ENCODE peak calls at places on chromosomes 12 and 14, in eight cellular contexts. G is NT2/D1; W is astrocyte; E is right atrium auricular region; S is small intestine; H is pancreas; Q is fibroblast of villous mesenchyme; C is CD8-positive, alpha-beta memory T cell. A is an unnamed sample.

GRCh38 chr14:49549881-49550280 is 36.3 kb downstream of the RPS29 start:
- DNase-seq in G (peak), S (no peak), C (no peak), H (no peak), E (no peak), Q (no peak), W (peak), A (no peak)

GRCh38 chr12:81450920-81451739 is 308.0 kb downstream of the PPFIA2 start:
- DNase-seq in C (no peak), W (peak), E (no peak), S (peak), H (peak), G (peak), Q (peak), A (peak)

GRCh38 chr12:30725739-30726138 is 29.0 kb downstream of the CAPRIN2 start:
- DNase-seq in Q (peak), G (no peak), W (peak), C (no peak), H (no peak), E (no peak), S (no peak), A (no peak)

GRCh38 chr14:52363969-52364368 is 49.9 kb downstream of the PTGER2 start:
- DNase-seq in G (no peak), W (no peak), S (no peak), Q (peak), E (no peak), C (no peak), H (no peak), A (no peak)

GRCh38 chr12:72570601-72571000 is 298.4 kb downstream of the TRHDE start:
- DNase-seq in W (no peak), E (no peak), Q (no peak), H (no peak), S (no peak), C (no peak), G (peak), A (no peak)

GRCh38 chr12:105992849-105993740 is 145.7 kb downstream of the NUAK1 start:
- DNase-seq in Q (peak), G (no peak), W (peak), C (no peak), E (no peak), S (no peak), H (no peak), A (no peak)

GRCh38 chr12:31947971-31948370 is 11.2 kb upstream of the RESF1 start:
- DNase-seq in C (no peak), H (no peak), E (no peak), Q (no peak), W (no peak), G (no peak), S (no peak), A (no peak)

GRCh38 chr14:85811340-85811739 is 281.4 kb downstream of the FLRT2 start:
- DNase-seq in G (no peak), E (no peak), S (no peak), W (no peak), H (no peak), C (no peak), Q (no peak), A (no peak)

GRCh38 chr12:97754306-97754705 is 291.7 kb downstream of the RMST start:
- DNase-seq in W (no peak), G (no peak), Q (no peak), S (no peak), E (no peak), H (no peak), C (no peak), A (no peak)

DNA sequence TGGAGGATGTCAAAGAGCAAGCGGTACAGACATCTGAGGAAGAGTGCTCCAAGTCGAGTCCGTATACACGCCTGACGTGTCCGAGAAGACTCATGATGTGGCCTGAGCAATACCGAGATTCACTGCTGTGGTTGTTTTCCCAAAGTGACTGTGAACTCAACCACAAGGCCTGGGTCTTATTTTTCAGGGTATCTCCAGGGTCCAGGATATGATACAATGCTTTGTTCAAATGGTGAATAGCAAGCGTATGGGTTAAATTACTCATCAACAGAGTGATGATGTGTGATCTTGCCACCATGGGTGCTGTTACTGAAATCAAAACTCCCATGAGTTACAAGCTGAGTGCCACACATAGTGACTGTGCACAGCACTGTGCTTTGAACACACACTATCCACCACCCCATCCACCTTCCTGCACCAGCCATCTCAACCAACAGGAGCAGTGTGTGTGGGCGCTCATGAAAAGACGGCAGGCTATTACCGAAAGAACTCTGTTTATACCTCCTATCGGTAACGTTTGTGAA is 109.6 kb downstream of the BCAT1 start:
- DNase-seq in S (no peak), Q (peak), C (no peak), W (peak), H (no peak), E (no peak), G (no peak), A (peak)
- H3K4me3 ChIP-seq in S (no peak), Q (no peak), C (peak), W (no peak), H (no peak), E (no peak), G (no peak), A (no peak)

GRCh38 chr12:627863-628805 is 35.1 kb downstream of the NINJ2 start:
- DNase-seq in Q (no peak), G (no peak), C (no peak), E (no peak), S (no peak), H (no peak), W (no peak), A (no peak)

GRCh38 chr12:630656-631632 is 32.3 kb downstream of the NINJ2 start:
- DNase-seq in E (no peak), C (peak), S (no peak), G (peak), H (no peak), Q (no peak), W (no peak), A (no peak)

GRCh38 chr12:633731-634130 is 29.5 kb downstream of the NINJ2 start:
- DNase-seq in H (no peak), S (no peak), W (peak), Q (no peak), C (no peak), G (no peak), E (no peak), A (no peak)

GRCh38 chr12:636632-637031 is 26.6 kb downstream of the NINJ2 start:
- DNase-seq in E (no peak), C (no peak), G (no peak), Q (no peak), H (no peak), S (no peak), W (no peak), A (no peak)

DNA sequence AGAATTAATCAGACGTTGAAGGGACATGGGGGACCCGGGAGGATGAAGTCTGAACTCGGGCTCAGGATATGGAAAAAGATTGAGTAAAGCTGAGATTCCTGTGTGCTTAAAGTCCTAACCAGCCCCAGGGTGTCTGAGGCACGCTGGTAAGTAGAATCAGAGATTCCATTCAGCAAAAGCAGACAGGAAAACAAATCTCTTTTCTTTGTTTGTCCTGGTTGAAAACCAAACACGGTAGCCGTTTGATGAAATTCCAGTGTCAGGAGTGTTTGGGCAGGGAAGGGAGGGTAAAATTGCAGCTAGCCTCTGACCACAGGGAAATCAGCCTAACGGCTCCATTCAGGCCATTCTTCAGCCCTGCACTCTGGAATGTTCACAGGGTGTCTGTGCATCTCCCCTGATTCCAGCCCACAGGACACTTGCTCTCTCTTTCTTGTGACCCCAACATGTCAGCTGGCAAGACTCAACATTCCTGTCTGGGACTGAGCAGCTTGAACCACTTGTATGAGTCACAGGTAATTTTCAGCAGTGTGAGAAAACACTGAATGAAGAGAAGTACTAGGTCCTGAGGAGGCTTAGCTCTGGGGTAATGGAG is 31.0 kb downstream of the NINJ2 start:
- DNase-seq in C (no peak), E (no peak), W (peak), S (no peak), G (peak), Q (peak), H (no peak), A (no peak)
- H3K4me3 ChIP-seq in C (no peak), E (no peak), W (no peak), S (no peak), G (peak), Q (no peak), H (no peak), A (peak)

GRCh38 chr12:2503036-2503435 is 291.7 kb upstream of the FKBP4 start:
- DNase-seq in H (no peak), Q (no peak), E (no peak), W (no peak), C (no peak), S (no peak), G (no peak), A (no peak)
- H3K4me3 ChIP-seq in H (no peak), Q (no peak), E (no peak), W (no peak), C (no peak), S (no peak), G (no peak), A (no peak)

GRCh38 chr14:71583246-71583645 is 349.0 kb upstream of the RGS6 start:
- DNase-seq in W (no peak), S (no peak), Q (peak), E (no peak), G (no peak), H (no peak), C (no peak), A (no peak)

GRCh38 chr14:71588576-71589215 is 343.5 kb upstream of the RGS6 start:
- DNase-seq in C (no peak), G (no peak), Q (no peak), H (no peak), W (no peak), S (no peak), E (no peak), A (no peak)

GRCh38 chr14:71583705-71584104 is 348.5 kb upstream of the RGS6 start:
- DNase-seq in S (no peak), G (no peak), W (no peak), H (no peak), Q (no peak), E (no peak), C (no peak), A (no peak)

GRCh38 chr14:71588028-71588427 is 344.2 kb upstream of the RGS6 start:
- DNase-seq in S (no peak), E (no peak), G (no peak), Q (no peak), H (no peak), C (no peak), W (peak), A (no peak)

DNA sequence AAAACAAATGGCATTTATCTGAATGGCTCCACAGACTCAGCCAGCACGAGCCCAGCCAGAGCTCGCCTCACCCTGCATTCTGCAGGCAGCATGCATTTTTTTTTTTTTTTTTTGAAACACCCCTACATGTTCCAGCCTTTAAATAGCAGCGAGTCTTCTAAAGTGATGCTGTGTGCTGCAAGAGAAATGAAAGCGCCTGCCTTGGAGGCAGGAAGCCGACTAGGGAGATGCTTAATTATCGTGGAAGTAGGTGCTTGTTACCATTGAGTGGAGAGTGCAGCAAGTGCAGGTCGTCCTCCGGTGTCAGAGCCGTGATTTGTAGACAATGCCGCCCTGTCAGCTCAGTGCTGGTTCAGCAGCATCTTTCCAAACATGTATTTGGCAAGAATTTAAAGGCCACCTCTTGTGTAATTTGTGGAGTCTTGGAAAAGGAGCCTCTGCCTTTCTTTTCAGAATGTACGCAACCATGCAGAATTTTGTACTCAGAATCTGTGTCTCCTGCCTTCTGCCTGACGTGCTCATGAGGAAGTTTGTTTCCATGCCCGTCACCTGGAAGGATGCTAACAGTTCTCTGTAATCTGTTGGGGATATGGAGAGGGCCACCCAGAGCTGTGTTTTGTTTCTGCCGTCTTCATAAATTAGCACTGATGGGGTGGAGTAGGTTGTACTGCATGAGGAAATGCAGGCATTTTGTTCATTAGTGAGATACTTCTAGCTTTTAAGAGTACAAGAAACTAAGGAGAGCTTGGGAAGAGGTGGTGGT is 345.9 kb upstream of the RGS6 start:
- DNase-seq in Q (peak), W (peak), G (no peak), H (no peak), C (no peak), S (no peak), E (peak), A (no peak)
- H3K4me3 ChIP-seq in Q (peak), W (peak), G (no peak), H (no peak), C (no peak), S (no peak), E (peak), A (no peak)

A was measured in GM12864.